ENCODE peak calls at places on chromosomes 6 and 20, in four cellular contexts. N, X, D and T are unnamed samples. For H3K36me3 and H3K4me1, the result is how much of the 10 kb centered on the place peaks cover.

GRCh38 chr6:108896111-108896661 is 48.0 kb downstream of the ARMC2 start:
- DNase-seq in N (no peak), X (no peak), D (peak), T (no peak)

GRCh38 chr6:34067814-34068213 is 78.1 kb downstream of the GRM4 start:
- DNase-seq in N (peak), X (no peak), D (no peak), T (peak)

GRCh38 chr6:150930816-150931215 is 65.3 kb downstream of the MTHFD1L start:
- DNase-seq in N (no peak), X (no peak), D (peak), T (no peak)

GRCh38 chr6:136365781-136366354 is 76.2 kb upstream of the BCLAF1 start:
- DNase-seq in N (no peak), X (no peak), D (no peak), T (no peak)

GRCh38 chr6:149474108-149474935 is 10.5 kb downstream of the ZC3H12D start:
- DNase-seq in N (no peak), X (no peak), D (no peak), T (no peak)

GRCh38 chr6:136500414-136500813 is 49.8 kb downstream of the MAP7 start:
- DNase-seq in N (no peak), X (no peak), D (no peak), T (no peak)

GRCh38 chr6:163191704-163192537 is 222.6 kb upstream of the QKI start:
- DNase-seq in N (no peak), X (no peak), D (no peak), T (no peak)

GRCh38 chr6:142757827-142758226 is 187.1 kb downstream of the HIVEP2 start:
- DNase-seq in N (no peak), X (no peak), D (no peak), T (no peak)

GRCh38 chr20:62286493-62287064 is 16.2 kb upstream of the ADRM1 start:
- DNase-seq in N (no peak), X (no peak), D (no peak), T (no peak)

GRCh38 chr20:39342463-39342862 is 380.3 kb downstream of the DHX35 start:
- DNase-seq in N (no peak), X (no peak), D (no peak), T (peak)

GRCh38 chr20:63273635-63274380 is 1.2 kb downstream of the ARFGAP1 start:
- DNase-seq in N (no peak), X (no peak), D (peak), T (no peak)

GRCh38 chr20:23668477-23668951 is 20.3 kb downstream of the CST4 start:
- DNase-seq in N (peak), X (no peak), D (peak), T (peak)

GRCh38 chr20:19254956-19255355 is 42.5 kb downstream of the SLC24A3 start:
- DNase-seq in N (no peak), X (no peak), D (no peak), T (peak)

GRCh38 chr6:84508981-84509380 is 255.4 kb downstream of the TBX18 start:
- DNase-seq in N (no peak), X (no peak), D (peak), T (no peak)

GRCh38 chr20:46255440-46256104 is 52.7 kb downstream of the CDH22 start:
- DNase-seq in N (no peak), X (peak), D (peak), T (peak)

GRCh38 chr6:141552463-141552862 is 580.3 kb upstream of the GJE1 start:
- DNase-seq in N (no peak), X (peak), D (peak), T (no peak)

GRCh38 chr6:4599924-4600323 is 176.3 kb upstream of the CDYL start:
- DNase-seq in N (no peak), X (peak), D (peak), T (no peak)

GRCh38 chr6:139398658-139399057 is 24.2 kb upstream of the CITED2 start:
- DNase-seq in N (no peak), X (no peak), D (no peak), T (no peak)

GRCh38 chr20:14984305-14984704 is 646.9 kb upstream of the FLRT3 start:
- DNase-seq in N (no peak), X (no peak), D (no peak), T (no peak)

GRCh38 chr20:24492031-24492607 is 22.7 kb downstream of the SYNDIG1 start:
- DNase-seq in N (peak), X (no peak), D (no peak), T (peak)

GRCh38 chr20:21184810-21185209 is 58.9 kb downstream of the KIZ start:
- DNase-seq in N (no peak), X (no peak), D (peak), T (no peak)

GRCh38 chr6:40953486-40953885 is 85.5 kb downstream of the UNC5CL start:
- DNase-seq in N (no peak), X (no peak), D (no peak), T (peak)

GRCh38 chr20:22723659-22724058 is 139.3 kb upstream of the FOXA2 start:
- DNase-seq in N (no peak), X (no peak), D (no peak), T (no peak)

GRCh38 chr6:105179244-105180065 is at the start of gene POPDC3:
- DNase-seq in N (peak), X (no peak), D (no peak), T (peak)

GRCh38 chr6:80605165-80605989 is 498.9 kb downstream of the BCKDHB start:
- DNase-seq in N (peak), X (no peak), D (peak), T (peak)

GRCh38 chr6:149991838-149992237 is 28.1 kb downstream of the ULBP1 start:
- DNase-seq in N (no peak), X (no peak), D (no peak), T (no peak)

GRCh38 chr6:163181666-163182180 is 232.8 kb upstream of the QKI start:
- DNase-seq in N (peak), X (no peak), D (no peak), T (no peak)

GRCh38 chr6:136528477-136528876 is 21.7 kb downstream of the MAP7 start:
- DNase-seq in N (no peak), X (no peak), D (no peak), T (no peak)

GRCh38 chr6:150686566-150686965 is 86.9 kb downstream of the PLEKHG1 start:
- DNase-seq in N (no peak), X (no peak), D (no peak), T (peak)

GRCh38 chr6:79647756-79648155 is 16.6 kb downstream of the SH3BGRL2 start:
- DNase-seq in N (no peak), X (no peak), D (no peak), T (no peak)

GRCh38 chr20:47275548-47275947 is 81.0 kb downstream of the ZMYND8 start:
- DNase-seq in N (no peak), X (no peak), D (no peak), T (no peak)
- H3K36me3 ChIP-seq in N (under half), X (under half), D (under half), T (under half)

GRCh38 chr20:57558614-57559285 is 2.2 kb upstream of the PCK1 start:
- DNase-seq in N (no peak), X (no peak), D (no peak), T (no peak)
- TF ChIP-seq EZH2 in N (no peak), X (no peak), D (no peak), T (no peak)

DNA sequence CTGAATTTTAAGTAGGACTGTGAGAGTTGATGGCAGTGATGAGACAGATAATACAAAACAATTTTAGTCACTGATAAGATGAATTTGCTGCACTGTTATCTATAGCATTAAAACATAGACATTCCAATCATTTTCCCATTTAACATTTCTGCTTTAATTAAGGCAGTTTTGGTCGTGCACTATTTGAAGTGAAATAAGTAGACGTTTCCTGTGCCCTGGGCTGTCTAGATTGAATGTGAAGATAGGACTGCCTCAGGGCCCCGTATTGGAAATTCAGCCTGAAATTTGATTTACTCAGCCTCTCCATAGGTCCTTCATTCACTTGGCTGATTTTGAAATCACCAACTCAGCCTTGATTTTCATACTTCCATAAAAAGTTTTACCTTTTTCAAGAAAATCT is 48.3 kb downstream of the ARID1B start:
- DNase-seq in N (no peak), X (no peak), D (no peak), T (peak)
- H3K4me1 ChIP-seq in N (under half), X (under half), D (under half), T (under half)

DNA sequence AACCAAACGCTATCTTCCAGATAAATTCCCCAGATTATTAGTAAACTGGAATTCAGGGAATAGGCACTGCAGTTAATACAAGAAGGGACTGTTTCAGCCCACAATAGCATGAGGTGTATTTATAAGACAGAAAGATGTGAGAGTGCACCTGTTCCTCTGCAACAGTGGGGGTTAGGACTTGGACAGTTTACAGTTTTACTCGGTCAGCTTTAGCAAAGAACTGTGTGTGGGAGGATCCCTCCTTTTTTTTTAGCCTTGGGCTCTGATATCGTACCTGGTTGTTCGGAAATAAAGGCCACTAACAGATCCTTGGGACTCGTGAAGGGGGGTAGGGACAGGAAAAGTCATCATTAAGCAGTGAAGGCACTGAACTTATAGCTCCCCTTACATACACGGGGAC is 2.0 kb upstream of the MYLIP start:
- DNase-seq in N (no peak), X (no peak), D (no peak), T (no peak)
- H3K36me3 ChIP-seq in N (under half), X (under half), D (under half), T (under half)

DNA sequence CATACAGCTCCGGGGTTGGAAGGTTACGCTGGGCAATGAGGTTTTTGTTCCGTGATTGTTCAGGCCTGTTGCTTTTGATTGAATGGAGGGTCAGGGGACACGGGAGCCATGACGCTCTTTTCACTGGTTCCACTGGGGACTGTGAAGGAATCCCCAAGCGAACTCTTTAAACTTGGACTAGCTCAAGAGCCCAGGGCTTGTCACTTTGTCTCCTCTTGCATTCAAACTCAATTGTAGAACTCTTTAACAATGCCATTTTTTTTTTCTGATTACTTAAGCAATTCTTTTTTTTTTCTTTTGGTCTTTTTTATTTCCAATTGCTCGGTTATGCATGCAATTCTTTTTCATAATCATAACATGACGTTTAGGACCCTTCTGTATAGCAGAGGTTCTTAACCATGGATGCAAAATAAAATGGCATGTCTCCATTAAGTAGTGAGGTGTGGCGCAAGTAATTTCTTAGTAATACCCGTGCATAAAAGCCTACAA is 402 bp upstream of the BFSP1 start:
- DNase-seq in N (no peak), X (no peak), D (no peak), T (no peak)
- TF ChIP-seq EZH2 in N (no peak), X (no peak), D (no peak), T (no peak)

GRCh38 chr6:90222724-90223198 is 73.9 kb downstream of the BACH2 start:
- DNase-seq in N (no peak), X (peak), D (no peak), T (no peak)
- H3K4me1 ChIP-seq in N (under half), X (under half), D (under half), T (under half)

GRCh38 chr6:164856138-164856537 is 453.3 kb downstream of the C6orf118 start:
- DNase-seq in N (peak), X (no peak), D (no peak), T (no peak)

GRCh38 chr6:164854526-164854925 is 454.9 kb downstream of the C6orf118 start:
- DNase-seq in N (no peak), X (no peak), D (no peak), T (no peak)

GRCh38 chr6:164859791-164860190 is 449.6 kb downstream of the C6orf118 start:
- DNase-seq in N (no peak), X (no peak), D (peak), T (no peak)

GRCh38 chr6:164855281-164855680 is 454.1 kb downstream of the C6orf118 start:
- DNase-seq in N (no peak), X (no peak), D (no peak), T (no peak)
- H3K36me3 ChIP-seq in N (under half), X (under half), D (under half), T (under half)

GRCh38 chr6:25279748-25280616 is 808 bp downstream of the CARMIL1 start:
- DNase-seq in N (peak), X (no peak), D (no peak), T (peak)

GRCh38 chr6:25277857-25278256 is 1.3 kb upstream of the CARMIL1 start:
- DNase-seq in N (no peak), X (no peak), D (no peak), T (no peak)

GRCh38 chr6:25280617-25280990 is 1.4 kb downstream of the CARMIL1 start:
- DNase-seq in N (peak), X (no peak), D (no peak), T (no peak)

GRCh38 chr6:25278557-25278913 is 639 bp upstream of the CARMIL1 start:
- DNase-seq in N (peak), X (no peak), D (peak), T (no peak)

GRCh38 chr6:25278914-25279747 is at the start of gene CARMIL1:
- DNase-seq in N (peak), X (no peak), D (peak), T (peak)
- TF ChIP-seq EZH2 in N (no peak), X (no peak), D (no peak), T (no peak)